ENCODE peak calls at places on chromosomes 3 and 15, in eight cellular contexts. G is IMR-90, A is A549, O is mesothelial cell of epicardium, F is choroid plexus epithelial cell, P is bronchial epithelial cell, C is BJ, S is mucosa of descending colon. H is an unnamed sample.

GRCh38 chr3:49346797-49347251 is 7.0 kb upstream of the USP4 start:
- DNase-seq in G (peak; percentile 69), A (no peak), O (no peak), F (no peak), P (peak; percentile 84), C (no peak), S (no peak), H (no peak)

GRCh38 chr3:36957072-36957471 is 12.2 kb upstream of the TRANK1 start:
- DNase-seq in G (no peak), A (no peak), O (no peak), F (no peak), P (no peak), C (no peak), S (no peak), H (no peak)

GRCh38 chr3:44117736-44118135 is 124.0 kb upstream of the TOPAZ1 start:
- DNase-seq in G (no peak), A (no peak), O (no peak), F (no peak), P (no peak), C (no peak), S (no peak), H (no peak)

GRCh38 chr3:167861649-167862048 is 126.1 kb downstream of the SERPINI1 start:
- DNase-seq in G (no peak), A (no peak), O (no peak), F (peak; percentile 17), P (peak; percentile 81), C (no peak), S (no peak), H (no peak)

GRCh38 chr3:133944641-133945441 is 49.2 kb upstream of the RAB6B start:
- DNase-seq in G (peak; percentile 69), A (no peak), O (no peak), F (peak; percentile 97), P (peak; percentile 31), C (no peak), S (no peak), H (no peak)

GRCh38 chr3:148792540-148792939 is 35.1 kb upstream of the CPB1 start:
- DNase-seq in G (no peak), A (no peak), O (no peak), F (no peak), P (no peak), C (no peak), S (no peak), H (no peak)

GRCh38 chr3:72004749-72005292 is 219.9 kb upstream of the PROK2 start:
- DNase-seq in G (peak; percentile 51), A (no peak), O (no peak), F (peak; percentile 48), P (peak; percentile 53), C (no peak), S (no peak), H (no peak)

GRCh38 chr3:14525685-14526631 is 14.2 kb downstream of the GRIP2 start:
- DNase-seq in G (peak; percentile 53), A (no peak), O (no peak), F (peak; percentile 47), P (peak; percentile 67), C (peak; percentile 18), S (peak; percentile 12), H (no peak)

GRCh38 chr3:121063628-121064027 is 155.6 kb downstream of the STXBP5L start:
- DNase-seq in G (no peak), A (no peak), O (no peak), F (no peak), P (no peak), C (no peak), S (no peak), H (no peak)

GRCh38 chr3:183178512-183178832 is 15.9 kb upstream of the LAMP3 start:
- DNase-seq in G (no peak), A (no peak), O (no peak), F (no peak), P (no peak), C (no peak), S (no peak), H (no peak)

GRCh38 chr3:183181606-183182005 is 19.1 kb upstream of the LAMP3 start:
- DNase-seq in G (no peak), A (no peak), O (no peak), F (no peak), P (no peak), C (no peak), S (no peak), H (no peak)

GRCh38 chr3:183180105-183180763 is 17.7 kb upstream of the LAMP3 start:
- DNase-seq in G (no peak), A (no peak), O (no peak), F (peak; percentile 33), P (no peak), C (no peak), S (no peak), H (no peak)

GRCh38 chr3:183180765-183181295 is 18.3 kb upstream of the LAMP3 start:
- DNase-seq in G (no peak), A (no peak), O (no peak), F (no peak), P (no peak), C (no peak), S (no peak), H (no peak)

GRCh38 chr3:183178833-183179549 is 16.5 kb upstream of the LAMP3 start:
- DNase-seq in G (no peak), A (peak; percentile 36), O (no peak), F (peak; percentile 47), P (peak; percentile 22), C (no peak), S (peak; percentile 38), H (peak; percentile 79)
- TF ChIP-seq CTCF in G (peak; percentile 18), A (peak; percentile 21), O (peak; percentile 18), F (no peak), P (peak; percentile 37), C (peak; percentile 9), S (no peak), H (peak; percentile 29)

GRCh38 chr3:81218023-81218422 is 543.4 kb downstream of the GBE1 start:
- DNase-seq in G (no peak), A (no peak), O (no peak), F (peak; percentile 81), P (peak; percentile 35), C (no peak), S (no peak), H (no peak)
- TF ChIP-seq CTCF in G (peak; percentile 9), A (peak; percentile 52), O (no peak), F (peak; percentile 88), P (peak; percentile 44), C (peak; percentile 25), S (no peak), H (no peak)

DNA sequence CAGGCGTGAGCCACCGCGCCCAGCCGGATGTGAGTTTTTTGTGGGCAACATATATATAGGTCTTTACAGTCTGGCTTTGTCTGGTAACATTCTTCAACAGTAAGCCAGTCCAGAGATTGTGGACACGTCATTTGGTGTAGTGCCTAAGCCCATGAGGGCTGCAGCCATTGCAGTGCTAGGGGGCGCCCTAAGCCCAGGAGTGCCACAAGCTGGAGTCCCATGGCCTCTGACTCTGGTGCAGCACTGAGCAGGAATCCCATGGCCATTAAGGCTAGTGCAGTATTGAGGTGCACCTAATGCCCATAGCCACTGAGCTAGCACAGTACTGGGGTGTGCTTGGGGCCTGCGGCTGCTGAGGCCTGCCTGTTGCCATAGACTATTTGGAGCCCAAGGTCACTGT is 136.4 kb upstream of the NDN start:
- DNase-seq in G (no peak), A (no peak), O (no peak), F (no peak), P (no peak), C (no peak), S (peak; percentile 12), H (peak; percentile 23)
- TF ChIP-seq CTCF in G (no peak), A (no peak), O (no peak), F (no peak), P (no peak), C (no peak), S (no peak), H (no peak)

DNA sequence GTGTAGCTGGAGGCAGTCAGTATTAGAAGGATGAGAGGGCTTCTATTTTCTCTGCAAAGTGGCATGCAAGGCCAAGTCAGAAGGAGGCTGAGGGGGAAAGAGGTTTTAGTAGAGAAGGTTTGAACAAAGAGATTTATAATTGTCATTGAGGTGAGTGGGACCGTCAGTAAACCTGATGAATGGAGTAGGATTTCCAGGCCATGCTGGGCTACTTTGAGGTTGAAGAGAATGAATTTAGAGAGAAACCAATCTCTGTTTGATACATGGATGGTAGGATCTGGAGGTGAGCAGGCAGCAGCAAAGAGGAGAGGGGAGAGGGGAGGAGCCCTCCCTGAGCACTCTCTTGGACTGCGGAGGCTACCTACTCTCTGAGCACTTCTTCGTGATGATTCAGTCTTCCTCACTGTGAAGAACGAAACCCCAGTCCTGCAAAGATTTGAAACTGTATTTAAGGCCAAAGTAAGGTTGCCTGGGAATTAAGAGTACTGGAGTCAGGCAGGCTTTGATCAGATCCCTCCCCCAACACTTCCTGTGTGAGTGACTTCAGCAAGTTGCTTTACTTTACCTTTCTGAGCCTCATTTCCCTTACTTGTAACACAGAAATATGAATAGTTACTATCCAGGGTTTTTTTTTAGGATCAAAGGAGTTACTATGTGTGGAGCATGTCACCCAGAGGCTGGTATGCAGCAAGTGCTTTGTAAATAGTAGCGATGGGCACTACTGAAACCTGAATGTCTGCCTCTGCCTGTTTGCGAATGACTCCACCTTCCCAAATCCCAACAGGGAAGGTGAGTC is 75.8 kb downstream of the RPL39L start:
- DNase-seq in G (peak; percentile 12), A (no peak), O (no peak), F (peak; percentile 77), P (peak; percentile 93), C (no peak), S (no peak), H (no peak)
- TF ChIP-seq CTCF in G (no peak), A (no peak), O (no peak), F (no peak), P (peak; percentile 45), C (no peak), S (no peak), H (no peak)